ENCODE peak calls at places on chromosomes 11 and 22, in seven cellular contexts. B is H9, V is H1, H is mesendoderm, K is neuronal stem cell, N is IMR-90, F is mesenchymal stem cell. Q is an unnamed sample.

GRCh38 chr11:102287963-102288744 is 29.1 kb upstream of the BIRC3 start:
- DNase-seq in B (peak; percentile 46), V (no peak), H (peak; percentile 78), K (peak; percentile 40), N (peak; percentile 82), F (peak; percentile 78), Q (peak; percentile 96)

GRCh38 chr11:3860360-3860759 is 4.9 kb downstream of the STIM1 start:
- DNase-seq in B (no peak), V (no peak), H (no peak), K (no peak), N (peak; percentile 41), F (no peak), Q (no peak)

GRCh38 chr11:123525511-123525918 is 95.4 kb downstream of the GRAMD1B start:
- DNase-seq in B (no peak), V (no peak), H (no peak), K (no peak), N (no peak), F (no peak), Q (no peak)

GRCh38 chr11:6365659-6366058 is 24.6 kb upstream of the SMPD1 start:
- DNase-seq in B (no peak), V (no peak), H (no peak), K (no peak), N (no peak), F (no peak), Q (no peak)

GRCh38 chr11:126172596-126173038 is 38.8 kb downstream of the RPUSD4 start:
- DNase-seq in B (no peak), V (no peak), H (no peak), K (no peak), N (peak; percentile 53), F (peak; percentile 15), Q (no peak)

GRCh38 chr11:65932558-65932919 is 12.7 kb upstream of the TSGA10IP start:
- DNase-seq in B (peak; percentile 61), V (peak; percentile 60), H (peak; percentile 60), K (no peak), N (no peak), F (no peak), Q (no peak)

GRCh38 chr22:18091916-18092526 is 14.2 kb downstream of the PEX26 start:
- DNase-seq in B (no peak), V (no peak), H (no peak), K (no peak), N (peak; percentile 43), F (no peak), Q (no peak)

GRCh38 chr11:11391796-11392195 is 38.7 kb upstream of the CSNK2A3 start:
- DNase-seq in B (no peak), V (no peak), H (no peak), K (no peak), N (peak; percentile 90), F (peak; percentile 88), Q (peak; percentile 58)

GRCh38 chr22:23259916-23260644 is 79.8 kb downstream of the BCR start:
- DNase-seq in B (peak; percentile 83), V (peak; percentile 71), H (peak; percentile 63), K (no peak), N (no peak), F (no peak), Q (no peak)

GRCh38 chr22:23262474-23263332 is 82.4 kb downstream of the BCR start:
- DNase-seq in B (peak; percentile 42), V (no peak), H (no peak), K (no peak), N (no peak), F (no peak), Q (no peak)

GRCh38 chr22:23263651-23264555 is 83.6 kb downstream of the BCR start:
- DNase-seq in B (no peak), V (no peak), H (no peak), K (no peak), N (no peak), F (no peak), Q (no peak)

GRCh38 chr22:23260645-23261581 is 80.6 kb downstream of the BCR start:
- DNase-seq in B (no peak), V (no peak), H (no peak), K (no peak), N (no peak), F (no peak), Q (no peak)

DNA sequence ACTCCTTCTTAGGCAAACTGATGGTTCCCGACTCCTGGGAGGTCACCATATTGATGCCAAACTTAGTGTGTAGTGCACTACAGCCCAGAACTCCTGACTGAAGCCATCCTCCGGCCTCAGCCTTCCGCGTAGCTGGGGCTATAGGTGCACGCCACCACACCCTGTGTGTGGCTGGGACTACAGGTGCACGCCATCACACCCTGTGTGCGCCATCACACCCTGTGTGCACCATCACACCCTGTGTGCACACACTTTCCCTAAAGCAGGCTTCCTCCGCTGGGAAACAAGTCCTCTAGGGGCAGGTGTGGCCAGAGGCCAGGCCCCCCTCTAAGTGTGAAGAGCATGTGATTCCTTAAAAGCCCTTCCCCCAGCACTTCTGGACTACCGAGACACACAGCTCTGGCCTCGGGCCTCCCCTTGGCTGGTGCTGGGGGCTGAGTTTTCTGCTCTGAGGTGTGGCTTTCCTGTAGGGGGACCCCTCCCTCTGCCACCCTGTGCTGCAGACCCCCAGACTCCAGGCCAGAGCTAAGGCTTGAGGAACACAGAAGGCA is 81.7 kb downstream of the BCR start:
- DNase-seq in B (no peak), V (no peak), H (peak; percentile 64), K (no peak), N (no peak), F (no peak), Q (no peak)
- H4K8ac ChIP-seq in B (no peak overlapping the region), V (peak overlapping the region; percentile 60), H (no peak overlapping the region), K (no peak overlapping the region), N (no peak overlapping the region), F (no peak overlapping the region), Q (no peak overlapping the region)

GRCh38 chr22:34861787-34862186 is 204.2 kb upstream of the ISX start:
- DNase-seq in B (no peak), V (no peak), H (no peak), K (no peak), N (no peak), F (no peak), Q (no peak)

GRCh38 chr22:34851918-34852662 is 213.9 kb upstream of the ISX start:
- DNase-seq in B (no peak), V (no peak), H (peak; percentile 36), K (no peak), N (no peak), F (no peak), Q (no peak)

GRCh38 chr22:34855471-34855870 is 210.5 kb upstream of the ISX start:
- DNase-seq in B (no peak), V (no peak), H (no peak), K (no peak), N (no peak), F (no peak), Q (no peak)

GRCh38 chr22:34858026-34858425 is 207.9 kb upstream of the ISX start:
- DNase-seq in B (no peak), V (no peak), H (no peak), K (no peak), N (no peak), F (no peak), Q (no peak)
- H3K4ac ChIP-seq in B (no peak overlapping the region), V (no peak overlapping the region), H (no peak overlapping the region), K (no peak overlapping the region), N (no peak overlapping the region), F (no peak overlapping the region), Q (no peak overlapping the region)

GRCh38 chr11:19377855-19378254 is 137.1 kb upstream of the E2F8 start:
- DNase-seq in B (no peak), V (no peak), H (no peak), K (no peak), N (no peak), F (no peak), Q (no peak)
- H3K79me1 ChIP-seq in B (no peaks in the 10 kb centered on the region), V (no peaks in the 10 kb centered on the region), H (no peaks in the 10 kb centered on the region), K (no peaks in the 10 kb centered on the region), N (no peaks in the 10 kb centered on the region), F (no peaks in the 10 kb centered on the region), Q (no peaks in the 10 kb centered on the region)

DNA sequence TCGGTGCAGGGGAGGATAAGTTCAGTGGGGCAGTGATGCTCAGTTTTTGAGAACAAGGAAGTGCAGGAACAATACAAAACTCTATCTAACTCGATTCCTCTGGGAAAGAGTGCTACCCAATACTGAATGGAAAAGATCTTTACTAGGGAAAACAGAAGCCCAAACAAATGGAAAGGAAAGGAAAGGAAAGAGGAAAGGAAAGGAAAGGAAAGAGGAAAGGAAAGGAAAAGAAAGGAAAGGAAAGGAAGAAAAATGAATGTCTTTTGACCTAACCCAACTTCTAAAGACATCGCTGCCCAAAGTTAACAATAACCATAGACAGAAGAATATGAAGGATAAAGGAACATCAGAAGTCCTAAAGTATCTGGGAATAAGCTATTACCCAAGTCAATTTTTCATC is 41.6 kb downstream of the PHF21A start:
- DNase-seq in B (no peak), V (no peak), H (no peak), K (no peak), N (no peak), F (no peak), Q (no peak)
- H4K8ac ChIP-seq in B (no peak overlapping the region), V (no peak overlapping the region), H (no peak overlapping the region), K (no peak overlapping the region), N (no peak overlapping the region), F (no peak overlapping the region), Q (no peak overlapping the region)